ENCODE peak calls at places on chromosomes 2 and 18, in six cellular contexts. One of them, this sample, is unnamed.

GRCh38 chr2:38601061-38601460 is 1.7 kb downstream of the HNRNPLL start:
- DNase-seq in KG1: no peak
- DNase-seq in fibroblast of the aortic adventitia: no peak
- DNase-seq in CD8-positive, alpha-beta T cell: no peak
- DNase-seq in left ventricle myocardium inferior: no peak
- DNase-seq in RWPE1: no peak
- DNase-seq in this sample: no peak

GRCh38 chr2:180647206-180647605 is 333.2 kb upstream of the UBE2E3 start:
- DNase-seq in CD8-positive, alpha-beta T cell: no peak
- DNase-seq in RWPE1: no peak
- DNase-seq in left ventricle myocardium inferior: no peak
- DNase-seq in fibroblast of the aortic adventitia: peak
- DNase-seq in KG1: no peak
- DNase-seq in this sample: no peak

GRCh38 chr2:96274355-96275056 is 8.5 kb downstream of the CIAO1 start:
- DNase-seq in left ventricle myocardium inferior: no peak
- DNase-seq in CD8-positive, alpha-beta T cell: no peak
- DNase-seq in fibroblast of the aortic adventitia: no peak
- DNase-seq in RWPE1: no peak
- DNase-seq in KG1: no peak
- DNase-seq in this sample: no peak

GRCh38 chr2:26691140-26691539 is 1.4 kb upstream of the KCNK3 start:
- DNase-seq in CD8-positive, alpha-beta T cell: no peak
- DNase-seq in RWPE1: no peak
- DNase-seq in fibroblast of the aortic adventitia: no peak
- DNase-seq in KG1: no peak
- DNase-seq in left ventricle myocardium inferior: no peak
- DNase-seq in this sample: no peak

GRCh38 chr18:34624551-34624950 is 85.5 kb upstream of the DTNA start:
- DNase-seq in left ventricle myocardium inferior: no peak
- DNase-seq in CD8-positive, alpha-beta T cell: no peak
- DNase-seq in fibroblast of the aortic adventitia: no peak
- DNase-seq in KG1: no peak
- DNase-seq in RWPE1: no peak
- DNase-seq in this sample: no peak

GRCh38 chr2:131022731-131023130 is 70.5 kb downstream of the FAM168B start:
- DNase-seq in RWPE1: no peak
- DNase-seq in KG1: no peak
- DNase-seq in fibroblast of the aortic adventitia: peak
- DNase-seq in left ventricle myocardium inferior: no peak
- DNase-seq in CD8-positive, alpha-beta T cell: no peak
- DNase-seq in this sample: no peak

GRCh38 chr2:27627963-27628766 is 647 bp downstream of the CCDC121 start:
- DNase-seq in KG1: no peak
- DNase-seq in CD8-positive, alpha-beta T cell: no peak
- DNase-seq in RWPE1: peak
- DNase-seq in fibroblast of the aortic adventitia: peak
- DNase-seq in left ventricle myocardium inferior: no peak
- DNase-seq in this sample: peak

GRCh38 chr2:19120941-19121750 is 237.3 kb downstream of the OSR1 start:
- DNase-seq in CD8-positive, alpha-beta T cell: no peak
- DNase-seq in KG1: no peak
- DNase-seq in RWPE1: peak
- DNase-seq in left ventricle myocardium inferior: peak
- DNase-seq in fibroblast of the aortic adventitia: peak
- DNase-seq in this sample: no peak

GRCh38 chr2:69436594-69436936 is 670 bp downstream of the NFU1 start:
- DNase-seq in RWPE1: no peak
- DNase-seq in fibroblast of the aortic adventitia: peak
- DNase-seq in left ventricle myocardium inferior: no peak
- DNase-seq in KG1: no peak
- DNase-seq in CD8-positive, alpha-beta T cell: no peak
- DNase-seq in this sample: no peak

GRCh38 chr2:64654063-64654811 is 524 bp upstream of the SERTAD2 start:
- DNase-seq in CD8-positive, alpha-beta T cell: peak
- DNase-seq in RWPE1: peak
- DNase-seq in fibroblast of the aortic adventitia: peak
- DNase-seq in KG1: peak
- DNase-seq in left ventricle myocardium inferior: peak
- DNase-seq in this sample: peak

GRCh38 chr2:227908266-227909054 is 37.0 kb downstream of the DAW1 start:
- DNase-seq in RWPE1: peak
- DNase-seq in KG1: no peak
- DNase-seq in fibroblast of the aortic adventitia: peak
- DNase-seq in left ventricle myocardium inferior: no peak
- DNase-seq in CD8-positive, alpha-beta T cell: no peak
- DNase-seq in this sample: peak

GRCh38 chr2:28325173-28325566 is 67.5 kb upstream of the FOSL2 start:
- DNase-seq in KG1: no peak
- DNase-seq in RWPE1: no peak
- DNase-seq in CD8-positive, alpha-beta T cell: no peak
- DNase-seq in fibroblast of the aortic adventitia: no peak
- DNase-seq in left ventricle myocardium inferior: no peak
- DNase-seq in this sample: no peak

GRCh38 chr2:23287250-23287704 is 97.7 kb upstream of the KLHL29 start:
- DNase-seq in fibroblast of the aortic adventitia: peak
- DNase-seq in left ventricle myocardium inferior: peak
- DNase-seq in CD8-positive, alpha-beta T cell: no peak
- DNase-seq in RWPE1: peak
- DNase-seq in KG1: no peak
- DNase-seq in this sample: peak

GRCh38 chr2:69086466-69086865 is 73.5 kb downstream of the ANTXR1 start:
- DNase-seq in fibroblast of the aortic adventitia: no peak
- DNase-seq in RWPE1: no peak
- DNase-seq in left ventricle myocardium inferior: no peak
- DNase-seq in CD8-positive, alpha-beta T cell: no peak
- DNase-seq in KG1: no peak
- DNase-seq in this sample: no peak

GRCh38 chr18:3682061-3682460 is 232.1 kb downstream of the TGIF1 start:
- DNase-seq in left ventricle myocardium inferior: no peak
- DNase-seq in CD8-positive, alpha-beta T cell: no peak
- DNase-seq in KG1: no peak
- DNase-seq in fibroblast of the aortic adventitia: no peak
- DNase-seq in RWPE1: no peak
- DNase-seq in this sample: no peak

GRCh38 chr2:227450196-227450851 is 21.6 kb upstream of the AGFG1 start:
- DNase-seq in left ventricle myocardium inferior: no peak
- DNase-seq in RWPE1: no peak
- DNase-seq in KG1: peak
- DNase-seq in CD8-positive, alpha-beta T cell: no peak
- DNase-seq in fibroblast of the aortic adventitia: no peak
- DNase-seq in this sample: no peak

GRCh38 chr18:49681387-49681786 is 119.5 kb downstream of the LIPG start:
- DNase-seq in RWPE1: no peak
- DNase-seq in CD8-positive, alpha-beta T cell: no peak
- DNase-seq in KG1: no peak
- DNase-seq in left ventricle myocardium inferior: no peak
- DNase-seq in fibroblast of the aortic adventitia: no peak
- DNase-seq in this sample: no peak

GRCh38 chr2:130813722-130814121 is 23.0 kb upstream of the ARHGEF4 start:
- DNase-seq in left ventricle myocardium inferior: no peak
- DNase-seq in RWPE1: no peak
- DNase-seq in fibroblast of the aortic adventitia: no peak
- DNase-seq in KG1: no peak
- DNase-seq in CD8-positive, alpha-beta T cell: no peak
- DNase-seq in this sample: no peak

GRCh38 chr2:164697688-164698290 is 76.5 kb upstream of the GRB14 start:
- DNase-seq in KG1: no peak
- DNase-seq in left ventricle myocardium inferior: no peak
- DNase-seq in fibroblast of the aortic adventitia: no peak
- DNase-seq in RWPE1: peak
- DNase-seq in CD8-positive, alpha-beta T cell: no peak
- DNase-seq in this sample: no peak

GRCh38 chr2:55771612-55772011 is 78.0 kb upstream of the PNPT1 start:
- DNase-seq in left ventricle myocardium inferior: no peak
- DNase-seq in RWPE1: peak
- DNase-seq in fibroblast of the aortic adventitia: peak
- DNase-seq in KG1: no peak
- DNase-seq in CD8-positive, alpha-beta T cell: no peak
- DNase-seq in this sample: no peak

GRCh38 chr18:25349131-25349925 is 2.6 kb downstream of the ZNF521 start:
- DNase-seq in KG1: no peak
- DNase-seq in left ventricle myocardium inferior: peak
- DNase-seq in fibroblast of the aortic adventitia: peak
- DNase-seq in RWPE1: no peak
- DNase-seq in CD8-positive, alpha-beta T cell: no peak
- DNase-seq in this sample: no peak

GRCh38 chr2:157792345-157793052 is 83.6 kb downstream of the ACVR1 start:
- DNase-seq in left ventricle myocardium inferior: no peak
- DNase-seq in fibroblast of the aortic adventitia: peak
- DNase-seq in CD8-positive, alpha-beta T cell: no peak
- DNase-seq in RWPE1: no peak
- DNase-seq in KG1: no peak
- DNase-seq in this sample: peak

GRCh38 chr2:102436284-102436683 is 13.3 kb downstream of the IL18RAP start:
- DNase-seq in KG1: no peak
- DNase-seq in left ventricle myocardium inferior: no peak
- DNase-seq in RWPE1: no peak
- DNase-seq in CD8-positive, alpha-beta T cell: no peak
- DNase-seq in fibroblast of the aortic adventitia: peak
- DNase-seq in this sample: no peak

GRCh38 chr2:11454824-11455223 is 11.1 kb downstream of the E2F6 start:
- DNase-seq in RWPE1: no peak
- DNase-seq in fibroblast of the aortic adventitia: no peak
- DNase-seq in KG1: no peak
- DNase-seq in CD8-positive, alpha-beta T cell: no peak
- DNase-seq in left ventricle myocardium inferior: no peak
- DNase-seq in this sample: no peak

GRCh38 chr2:48233005-48233404 is 296.9 kb upstream of the STON1 start:
- DNase-seq in RWPE1: no peak
- DNase-seq in fibroblast of the aortic adventitia: no peak
- DNase-seq in KG1: no peak
- DNase-seq in left ventricle myocardium inferior: no peak
- DNase-seq in CD8-positive, alpha-beta T cell: no peak
- DNase-seq in this sample: no peak

GRCh38 chr2:204667990-204668389 is 122.7 kb downstream of the PARD3B start:
- DNase-seq in CD8-positive, alpha-beta T cell: no peak
- DNase-seq in KG1: no peak
- DNase-seq in fibroblast of the aortic adventitia: no peak
- DNase-seq in left ventricle myocardium inferior: no peak
- DNase-seq in RWPE1: no peak
- DNase-seq in this sample: no peak

GRCh38 chr18:27942706-27943105 is 234.2 kb downstream of the CDH2 start:
- DNase-seq in left ventricle myocardium inferior: no peak
- DNase-seq in KG1: no peak
- DNase-seq in CD8-positive, alpha-beta T cell: no peak
- DNase-seq in fibroblast of the aortic adventitia: peak
- DNase-seq in RWPE1: no peak
- DNase-seq in this sample: peak

GRCh38 chr2:67067656-67068055 is 329.5 kb upstream of the ETAA1 start:
- DNase-seq in CD8-positive, alpha-beta T cell: no peak
- DNase-seq in left ventricle myocardium inferior: no peak
- DNase-seq in RWPE1: no peak
- DNase-seq in fibroblast of the aortic adventitia: no peak
- DNase-seq in KG1: no peak
- DNase-seq in this sample: no peak

GRCh38 chr2:113760400-113760799 is 4.0 kb upstream of the SLC35F5 start:
- DNase-seq in RWPE1: no peak
- DNase-seq in KG1: no peak
- DNase-seq in left ventricle myocardium inferior: no peak
- DNase-seq in fibroblast of the aortic adventitia: peak
- DNase-seq in CD8-positive, alpha-beta T cell: no peak
- DNase-seq in this sample: no peak

GRCh38 chr2:47778698-47779415 is 4.1 kb upstream of the MSH6 start:
- DNase-seq in KG1: no peak
- DNase-seq in RWPE1: no peak
- DNase-seq in CD8-positive, alpha-beta T cell: no peak
- DNase-seq in fibroblast of the aortic adventitia: no peak
- DNase-seq in left ventricle myocardium inferior: no peak
- DNase-seq in this sample: no peak

GRCh38 chr18:75346671-75347070 is 80.8 kb downstream of the SMIM21 start:
- DNase-seq in fibroblast of the aortic adventitia: no peak
- DNase-seq in CD8-positive, alpha-beta T cell: no peak
- DNase-seq in RWPE1: no peak
- DNase-seq in KG1: no peak
- DNase-seq in left ventricle myocardium inferior: no peak
- DNase-seq in this sample: no peak

GRCh38 chr2:240956935-240957655 is 41.3 kb upstream of the SNED1 start:
- DNase-seq in RWPE1: no peak
- DNase-seq in left ventricle myocardium inferior: peak
- DNase-seq in fibroblast of the aortic adventitia: no peak
- DNase-seq in CD8-positive, alpha-beta T cell: peak
- DNase-seq in KG1: no peak
- DNase-seq in this sample: no peak

GRCh38 chr18:50671376-50671775 is 111.5 kb downstream of the MAPK4 start:
- DNase-seq in KG1: no peak
- DNase-seq in fibroblast of the aortic adventitia: no peak
- DNase-seq in RWPE1: no peak
- DNase-seq in left ventricle myocardium inferior: no peak
- DNase-seq in CD8-positive, alpha-beta T cell: no peak
- DNase-seq in this sample: no peak

GRCh38 chr2:133026536-133027177 is 356.7 kb upstream of the LYPD1 start:
- DNase-seq in left ventricle myocardium inferior: no peak
- DNase-seq in fibroblast of the aortic adventitia: peak
- DNase-seq in KG1: no peak
- DNase-seq in CD8-positive, alpha-beta T cell: no peak
- DNase-seq in RWPE1: no peak
- DNase-seq in this sample: no peak

This sample was measured in trophoblast cell.